ENCODE peak calls at places on chromosomes 5 and 9, in seven cellular contexts. N is fibroblast of mammary gland, T is OCI-LY7, H is heart right ventricle, L is heart left ventricle, A is progenitor cell of endocrine pancreas, M is right atrium auricular region. P is an unnamed sample.

GRCh38 chr5:168152660-168153059 is 138.8 kb upstream of the WWC1 start:
- DNase-seq in N (no peak), T (no peak), H (no peak), L (no peak), A (no peak), M (no peak), P (no peak)

GRCh38 chr5:114903767-114904166 is 265.9 kb downstream of the TRIM36 start:
- DNase-seq in N (no peak), T (no peak), H (no peak), L (no peak), A (no peak), M (no peak), P (no peak)

GRCh38 chr5:171433352-171433698 is 13.9 kb downstream of the FGF18 start:
- DNase-seq in N (no peak), T (no peak), H (no peak), L (peak; percentile 54), A (no peak), M (no peak), P (peak; percentile 75)

GRCh38 chr5:74422671-74423070 is 217.9 kb downstream of the ENC1 start:
- DNase-seq in N (no peak), T (no peak), H (no peak), L (no peak), A (no peak), M (no peak), P (no peak)

GRCh38 chr9:70496244-70496643 is 81.8 kb upstream of the KLF9 start:
- DNase-seq in N (no peak), T (no peak), H (no peak), L (no peak), A (no peak), M (no peak), P (no peak)

GRCh38 chr5:112570708-112571448 is 151.8 kb upstream of the EPB41L4A start:
- DNase-seq in N (no peak), T (no peak), H (no peak), L (no peak), A (no peak), M (no peak), P (no peak)

GRCh38 chr5:114355086-114355830 is 6.6 kb upstream of the KCNN2 start:
- DNase-seq in N (no peak), T (no peak), H (no peak), L (no peak), A (no peak), M (no peak), P (no peak)

GRCh38 chr5:43555895-43556606 is 826 bp downstream of the PAIP1 start:
- DNase-seq in N (peak; percentile 19), T (peak; percentile 51), H (peak; percentile 65), L (peak; percentile 83), A (peak; percentile 53), M (no peak), P (peak; percentile 68)

GRCh38 chr5:95959964-95960801 is 1.5 kb downstream of the ELL2 start:
- DNase-seq in N (peak; percentile 47), T (no peak), H (peak; percentile 25), L (no peak), A (no peak), M (no peak), P (no peak)

GRCh38 chr5:181008136-181008535 is 19.5 kb downstream of the BTNL3 start:
- DNase-seq in N (no peak), T (no peak), H (no peak), L (no peak), A (no peak), M (no peak), P (no peak)

GRCh38 chr5:56279291-56279690 is 46.2 kb upstream of the ANKRD55 start:
- DNase-seq in N (no peak), T (no peak), H (no peak), L (no peak), A (no peak), M (no peak), P (no peak)

GRCh38 chr5:1108008-1108864 is 3.6 kb downstream of the SLC12A7 start:
- DNase-seq in N (no peak), T (no peak), H (no peak), L (no peak), A (no peak), M (no peak), P (no peak)

GRCh38 chr5:84292000-84292642 is 92.6 kb downstream of the EDIL3 start:
- DNase-seq in N (no peak), T (no peak), H (no peak), L (no peak), A (no peak), M (no peak), P (no peak)

GRCh38 chr5:73619606-73620334 is 6.2 kb upstream of the ARHGEF28 start:
- DNase-seq in N (peak; percentile 11), T (no peak), H (no peak), L (no peak), A (no peak), M (no peak), P (no peak)

GRCh38 chr9:136512651-136513066 is 29.8 kb upstream of the SEC16A start:
- DNase-seq in N (no peak), T (peak; percentile 33), H (peak; percentile 50), L (no peak), A (no peak), M (no peak), P (no peak)

GRCh38 chr5:37776826-37777225 is 63.0 kb downstream of the GDNF start:
- DNase-seq in N (peak; percentile 88), T (no peak), H (no peak), L (no peak), A (no peak), M (no peak), P (no peak)

GRCh38 chr5:122056913-122057312 is 21.1 kb downstream of the LOX start:
- DNase-seq in N (peak; percentile 23), T (no peak), H (no peak), L (no peak), A (no peak), M (no peak), P (no peak)

GRCh38 chr9:92635760-92636159 is 34.2 kb downstream of the IPPK start:
- DNase-seq in N (no peak), T (no peak), H (no peak), L (no peak), A (no peak), M (peak; percentile 36), P (no peak)

GRCh38 chr5:99639905-99640304 is 711.1 kb upstream of the CHD1 start:
- DNase-seq in N (no peak), T (no peak), H (no peak), L (no peak), A (no peak), M (no peak), P (no peak)

GRCh38 chr9:109923826-109924225 is 143.8 kb downstream of the PALM2AKAP2 start:
- DNase-seq in N (no peak), T (no peak), H (no peak), L (no peak), A (no peak), M (no peak), P (no peak)

GRCh38 chr5:1748271-1748670 is 51.4 kb downstream of the MRPL36 start:
- DNase-seq in N (no peak), T (no peak), H (no peak), L (peak; percentile 18), A (no peak), M (no peak), P (no peak)

GRCh38 chr9:101342595-101342994 is 42.2 kb downstream of the BAAT start:
- DNase-seq in N (no peak), T (no peak), H (no peak), L (no peak), A (no peak), M (no peak), P (no peak)

GRCh38 chr9:38437193-38437823 is 13.1 kb upstream of the IGFBPL1 start:
- DNase-seq in N (no peak), T (no peak), H (no peak), L (no peak), A (no peak), M (peak; percentile 34), P (no peak)

GRCh38 chr9:112334319-112334828 is 955 bp upstream of the PTBP3 start:
- DNase-seq in N (peak; percentile 49), T (peak; percentile 59), H (no peak), L (no peak), A (no peak), M (no peak), P (no peak)

DNA sequence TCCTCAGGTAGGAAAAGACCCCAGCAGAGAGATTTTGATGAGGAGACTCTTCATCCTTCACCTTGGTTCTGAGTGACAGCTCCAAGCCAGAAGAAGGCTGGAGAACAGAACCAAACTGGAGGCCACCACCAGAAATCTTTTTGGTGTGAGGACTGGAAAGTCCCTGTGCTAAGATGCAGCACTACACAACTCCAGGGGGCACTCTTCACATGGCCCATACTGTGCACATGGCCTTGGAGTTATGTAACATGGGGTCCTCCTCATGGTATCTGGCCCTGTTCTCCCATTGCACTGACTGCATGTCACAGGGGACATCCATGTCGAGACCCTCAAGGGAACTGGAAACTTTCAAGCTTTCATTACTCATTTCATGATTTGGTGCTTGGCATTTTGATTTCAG is 17.3 kb upstream of the STX17 start:
- DNase-seq in N (no peak), T (no peak), H (no peak), L (no peak), A (no peak), M (no peak), P (no peak)
- TF ChIP-seq CTCF in N (no peak), T (peak; percentile 20), H (no peak), L (no peak), A (no peak), M (no peak), P (no peak)

GRCh38 chr5:110869927-110870326 is 131.1 kb downstream of the SLC25A46 start:
- DNase-seq in N (no peak), T (no peak), H (no peak), L (no peak), A (no peak), M (no peak), P (no peak)

DNA sequence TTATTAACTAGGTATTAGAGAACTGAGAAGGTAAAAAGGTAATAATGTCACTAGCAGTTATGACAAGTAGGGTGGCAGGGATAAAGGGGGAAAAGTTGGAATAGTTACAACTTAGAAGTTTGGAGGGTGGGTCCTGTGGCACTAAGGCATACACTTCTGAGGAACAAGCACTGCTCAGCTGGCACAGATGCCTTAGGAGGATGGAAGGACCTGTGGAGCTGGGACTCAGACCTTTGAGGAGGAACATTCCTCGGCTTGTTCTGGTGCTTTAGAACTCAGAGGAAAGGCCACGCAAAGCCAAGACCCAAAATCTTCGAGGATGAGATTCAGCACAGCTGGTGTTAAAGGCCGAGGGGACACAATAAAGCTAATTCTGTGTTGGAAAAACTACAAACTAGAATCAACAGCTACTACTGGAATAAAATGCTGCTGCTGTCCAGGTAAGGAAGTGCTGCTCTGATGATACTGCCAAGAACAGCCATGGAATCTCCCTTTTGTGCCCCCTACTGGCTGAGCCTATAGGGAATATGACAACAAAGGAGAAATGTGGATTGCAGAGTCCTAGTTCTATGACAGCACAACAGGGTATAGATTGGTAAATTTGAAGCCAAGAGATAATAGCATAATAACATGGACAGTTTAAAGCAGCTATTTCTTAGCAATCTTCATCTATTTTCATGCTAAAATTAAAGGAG is 126.7 kb downstream of the SLC25A46 start:
- DNase-seq in N (peak; percentile 53), T (peak; percentile 15), H (no peak), L (no peak), A (peak; percentile 30), M (no peak), P (no peak)
- TF ChIP-seq CTCF in N (peak; percentile 71), T (peak; percentile 70), H (peak; percentile 38), L (peak; percentile 38), A (peak; percentile 68), M (no peak), P (peak; percentile 60)

GRCh38 chr5:174409070-174409469 is 315.3 kb upstream of the MSX2 start:
- DNase-seq in N (no peak), T (no peak), H (no peak), L (no peak), A (no peak), M (no peak), P (no peak)
- TF ChIP-seq CTCF in N (no peak), T (peak; percentile 52), H (no peak), L (no peak), A (peak; percentile 13), M (no peak), P (peak; percentile 25)

GRCh38 chr5:66209350-66209749 is 65.2 kb downstream of the SREK1 start:
- DNase-seq in N (no peak), T (peak; percentile 39), H (no peak), L (no peak), A (no peak), M (no peak), P (no peak)
- TF ChIP-seq CTCF in N (no peak), T (peak; percentile 64), H (no peak), L (no peak), A (no peak), M (no peak), P (no peak)